ENCODE peak calls at places on chromosomes 12 and 14, in nine cellular contexts. One of them, this sample, is unnamed.

GRCh38 chr14:67077914-67078313 is 111.3 kb upstream of the GARIN2 start:
- DNase-seq in CD4-positive, CD25-positive, alpha-beta regulatory T cell: no peak
- DNase-seq in GM23338: no peak
- DNase-seq in GM23248: no peak
- DNase-seq in psoas muscle: no peak
- DNase-seq in adrenal gland: no peak
- DNase-seq in trophoblast cell: no peak
- DNase-seq in ascending aorta: no peak
- DNase-seq in ovary: no peak
- DNase-seq in this sample: no peak

GRCh38 chr12:124379938-124380754 is 85.3 kb downstream of the RFLNA start:
- DNase-seq in CD4-positive, CD25-positive, alpha-beta regulatory T cell: no peak
- DNase-seq in GM23338: no peak
- DNase-seq in GM23248: peak
- DNase-seq in psoas muscle: peak
- DNase-seq in adrenal gland: peak
- DNase-seq in trophoblast cell: no peak
- DNase-seq in ascending aorta: peak
- DNase-seq in ovary: peak
- DNase-seq in this sample: no peak

GRCh38 chr12:92363295-92364146 is 217.9 kb upstream of the BTG1 start:
- DNase-seq in CD4-positive, CD25-positive, alpha-beta regulatory T cell: peak
- DNase-seq in GM23338: peak
- DNase-seq in GM23248: peak
- DNase-seq in psoas muscle: no peak
- DNase-seq in adrenal gland: peak
- DNase-seq in trophoblast cell: no peak
- DNase-seq in ascending aorta: no peak
- DNase-seq in ovary: peak
- DNase-seq in this sample: no peak

GRCh38 chr12:93441111-93441616 is 583 bp downstream of the UBE2N start:
- DNase-seq in CD4-positive, CD25-positive, alpha-beta regulatory T cell: peak
- DNase-seq in GM23338: peak
- DNase-seq in GM23248: peak
- DNase-seq in psoas muscle: peak
- DNase-seq in adrenal gland: peak
- DNase-seq in trophoblast cell: no peak
- DNase-seq in ascending aorta: no peak
- DNase-seq in ovary: peak
- DNase-seq in this sample: peak

GRCh38 chr12:27732281-27732680 is 21.6 kb downstream of the MRPS35 start:
- DNase-seq in CD4-positive, CD25-positive, alpha-beta regulatory T cell: no peak
- DNase-seq in GM23338: peak
- DNase-seq in GM23248: peak
- DNase-seq in psoas muscle: no peak
- DNase-seq in adrenal gland: no peak
- DNase-seq in trophoblast cell: no peak
- DNase-seq in ascending aorta: no peak
- DNase-seq in ovary: no peak
- DNase-seq in this sample: no peak

GRCh38 chr12:9331218-9331626 is 123.0 kb upstream of the PZP start:
- DNase-seq in CD4-positive, CD25-positive, alpha-beta regulatory T cell: peak
- DNase-seq in GM23338: peak
- DNase-seq in GM23248: peak
- DNase-seq in psoas muscle: peak
- DNase-seq in adrenal gland: peak
- DNase-seq in trophoblast cell: peak
- DNase-seq in ascending aorta: no peak
- DNase-seq in ovary: peak
- DNase-seq in this sample: peak

GRCh38 chr14:41461380-41461779 is 145.3 kb upstream of the LRFN5 start:
- DNase-seq in CD4-positive, CD25-positive, alpha-beta regulatory T cell: no peak
- DNase-seq in GM23338: no peak
- DNase-seq in GM23248: no peak
- DNase-seq in psoas muscle: no peak
- DNase-seq in adrenal gland: no peak
- DNase-seq in trophoblast cell: no peak
- DNase-seq in ascending aorta: no peak
- DNase-seq in ovary: no peak
- DNase-seq in this sample: no peak

GRCh38 chr12:130192667-130193345 is 30.5 kb downstream of the FZD10 start:
- DNase-seq in CD4-positive, CD25-positive, alpha-beta regulatory T cell: no peak
- DNase-seq in GM23338: no peak
- DNase-seq in GM23248: no peak
- DNase-seq in psoas muscle: no peak
- DNase-seq in adrenal gland: no peak
- DNase-seq in trophoblast cell: no peak
- DNase-seq in ascending aorta: no peak
- DNase-seq in ovary: no peak
- DNase-seq in this sample: no peak

GRCh38 chr12:57760347-57760982 is 5.6 kb downstream of the MARCHF9 start:
- DNase-seq in CD4-positive, CD25-positive, alpha-beta regulatory T cell: no peak
- DNase-seq in GM23338: peak
- DNase-seq in GM23248: no peak
- DNase-seq in psoas muscle: no peak
- DNase-seq in adrenal gland: no peak
- DNase-seq in trophoblast cell: no peak
- DNase-seq in ascending aorta: no peak
- DNase-seq in ovary: no peak
- DNase-seq in this sample: no peak

GRCh38 chr14:33592298-33592697 is 358.6 kb downstream of the EGLN3 start:
- DNase-seq in CD4-positive, CD25-positive, alpha-beta regulatory T cell: no peak
- DNase-seq in GM23338: no peak
- DNase-seq in GM23248: peak
- DNase-seq in psoas muscle: no peak
- DNase-seq in adrenal gland: no peak
- DNase-seq in trophoblast cell: no peak
- DNase-seq in ascending aorta: no peak
- DNase-seq in ovary: no peak
- DNase-seq in this sample: no peak

GRCh38 chr12:26648066-26648465 is 184.9 kb downstream of the ITPR2 start:
- DNase-seq in CD4-positive, CD25-positive, alpha-beta regulatory T cell: no peak
- DNase-seq in GM23338: no peak
- DNase-seq in GM23248: no peak
- DNase-seq in psoas muscle: no peak
- DNase-seq in adrenal gland: no peak
- DNase-seq in trophoblast cell: no peak
- DNase-seq in ascending aorta: no peak
- DNase-seq in ovary: no peak
- DNase-seq in this sample: no peak

GRCh38 chr12:27682534-27682933 is 13.7 kb upstream of the REP15 start:
- DNase-seq in CD4-positive, CD25-positive, alpha-beta regulatory T cell: no peak
- DNase-seq in GM23338: no peak
- DNase-seq in GM23248: peak
- DNase-seq in psoas muscle: no peak
- DNase-seq in adrenal gland: no peak
- DNase-seq in trophoblast cell: no peak
- DNase-seq in ascending aorta: no peak
- DNase-seq in ovary: no peak
- DNase-seq in this sample: no peak

GRCh38 chr12:8011331-8011730 is 21.2 kb upstream of the FOXJ2 start:
- DNase-seq in CD4-positive, CD25-positive, alpha-beta regulatory T cell: no peak
- DNase-seq in GM23338: no peak
- DNase-seq in GM23248: peak
- DNase-seq in psoas muscle: no peak
- DNase-seq in adrenal gland: no peak
- DNase-seq in trophoblast cell: no peak
- DNase-seq in ascending aorta: no peak
- DNase-seq in ovary: no peak
- DNase-seq in this sample: peak

GRCh38 chr12:1628671-1629337 is at the start of gene WNT5B:
- DNase-seq in CD4-positive, CD25-positive, alpha-beta regulatory T cell: no peak
- DNase-seq in GM23338: peak
- DNase-seq in GM23248: no peak
- DNase-seq in psoas muscle: no peak
- DNase-seq in adrenal gland: no peak
- DNase-seq in trophoblast cell: no peak
- DNase-seq in ascending aorta: no peak
- DNase-seq in ovary: no peak
- DNase-seq in this sample: no peak

GRCh38 chr14:48563465-48563864 is 888.1 kb upstream of the MDGA2 start:
- DNase-seq in CD4-positive, CD25-positive, alpha-beta regulatory T cell: no peak
- DNase-seq in GM23338: no peak
- DNase-seq in GM23248: no peak
- DNase-seq in psoas muscle: no peak
- DNase-seq in adrenal gland: no peak
- DNase-seq in trophoblast cell: peak
- DNase-seq in ascending aorta: no peak
- DNase-seq in ovary: no peak
- DNase-seq in this sample: peak

GRCh38 chr12:130775953-130776856 is 60.1 kb upstream of the RIMBP2 start:
- DNase-seq in CD4-positive, CD25-positive, alpha-beta regulatory T cell: peak
- DNase-seq in GM23338: peak
- DNase-seq in GM23248: peak
- DNase-seq in psoas muscle: no peak
- DNase-seq in adrenal gland: peak
- DNase-seq in trophoblast cell: peak
- DNase-seq in ascending aorta: no peak
- DNase-seq in ovary: peak
- DNase-seq in this sample: peak

GRCh38 chr14:23306412-23307145 is at the start of gene BCL2L2:
- DNase-seq in CD4-positive, CD25-positive, alpha-beta regulatory T cell: no peak
- DNase-seq in GM23338: peak
- DNase-seq in GM23248: peak
- DNase-seq in psoas muscle: peak
- DNase-seq in adrenal gland: peak
- DNase-seq in trophoblast cell: peak
- DNase-seq in ascending aorta: peak
- DNase-seq in ovary: peak
- DNase-seq in this sample: peak

GRCh38 chr12:30880061-30880460 is 46.5 kb upstream of the TSPAN11 start:
- DNase-seq in CD4-positive, CD25-positive, alpha-beta regulatory T cell: no peak
- DNase-seq in GM23338: no peak
- DNase-seq in GM23248: no peak
- DNase-seq in psoas muscle: no peak
- DNase-seq in adrenal gland: no peak
- DNase-seq in trophoblast cell: no peak
- DNase-seq in ascending aorta: no peak
- DNase-seq in ovary: no peak
- DNase-seq in this sample: no peak

GRCh38 chr14:23345987-23346692 is 6.5 kb downstream of the SLC22A17 start:
- DNase-seq in CD4-positive, CD25-positive, alpha-beta regulatory T cell: no peak
- DNase-seq in GM23338: peak
- DNase-seq in GM23248: no peak
- DNase-seq in psoas muscle: no peak
- DNase-seq in adrenal gland: no peak
- DNase-seq in trophoblast cell: no peak
- DNase-seq in ascending aorta: no peak
- DNase-seq in ovary: no peak
- DNase-seq in this sample: no peak

GRCh38 chr14:58969951-58970751 is 218.3 kb upstream of the DAAM1 start:
- DNase-seq in CD4-positive, CD25-positive, alpha-beta regulatory T cell: no peak
- DNase-seq in GM23338: peak
- DNase-seq in GM23248: no peak
- DNase-seq in psoas muscle: no peak
- DNase-seq in adrenal gland: no peak
- DNase-seq in trophoblast cell: peak
- DNase-seq in ascending aorta: no peak
- DNase-seq in ovary: no peak
- DNase-seq in this sample: no peak
- H3K27ac ChIP-seq in CD4-positive, CD25-positive, alpha-beta regulatory T cell: no peak
- H3K27ac ChIP-seq in GM23338: peak
- H3K27ac ChIP-seq in GM23248: no peak
- H3K27ac ChIP-seq in psoas muscle: no peak
- H3K27ac ChIP-seq in adrenal gland: no peak
- H3K27ac ChIP-seq in trophoblast cell: peak
- H3K27ac ChIP-seq in ascending aorta: no peak
- H3K27ac ChIP-seq in ovary: no peak
- H3K27ac ChIP-seq in this sample: no peak

DNA sequence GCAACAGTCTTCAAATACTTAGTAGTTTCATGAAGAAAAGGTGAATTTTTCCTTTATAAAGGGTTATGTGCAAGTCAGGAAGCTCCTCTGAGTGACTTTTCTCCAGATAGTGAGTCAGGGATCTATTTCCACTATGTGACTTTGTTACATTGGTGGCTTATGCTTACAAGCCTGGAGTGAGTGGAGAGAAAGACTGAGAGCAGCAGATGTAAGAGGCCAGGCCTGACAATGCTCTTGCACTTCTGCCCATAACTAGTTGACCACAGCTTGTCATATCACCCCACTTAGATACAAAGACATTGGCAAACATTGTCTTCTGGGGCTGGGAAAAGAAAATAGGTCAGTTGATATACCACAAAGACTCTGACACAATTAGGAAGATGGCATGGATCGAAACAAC is 236.5 kb downstream of the PDZRN4 start:
- DNase-seq in CD4-positive, CD25-positive, alpha-beta regulatory T cell: no peak
- DNase-seq in GM23338: no peak
- DNase-seq in GM23248: no peak
- DNase-seq in psoas muscle: no peak
- DNase-seq in adrenal gland: no peak
- DNase-seq in trophoblast cell: no peak
- DNase-seq in ascending aorta: no peak
- DNase-seq in ovary: no peak
- DNase-seq in this sample: no peak
- H3K27ac ChIP-seq in CD4-positive, CD25-positive, alpha-beta regulatory T cell: no peak
- H3K27ac ChIP-seq in GM23338: no peak
- H3K27ac ChIP-seq in GM23248: no peak
- H3K27ac ChIP-seq in psoas muscle: no peak
- H3K27ac ChIP-seq in adrenal gland: no peak
- H3K27ac ChIP-seq in trophoblast cell: no peak
- H3K27ac ChIP-seq in ascending aorta: no peak
- H3K27ac ChIP-seq in ovary: no peak
- H3K27ac ChIP-seq in this sample: no peak

DNA sequence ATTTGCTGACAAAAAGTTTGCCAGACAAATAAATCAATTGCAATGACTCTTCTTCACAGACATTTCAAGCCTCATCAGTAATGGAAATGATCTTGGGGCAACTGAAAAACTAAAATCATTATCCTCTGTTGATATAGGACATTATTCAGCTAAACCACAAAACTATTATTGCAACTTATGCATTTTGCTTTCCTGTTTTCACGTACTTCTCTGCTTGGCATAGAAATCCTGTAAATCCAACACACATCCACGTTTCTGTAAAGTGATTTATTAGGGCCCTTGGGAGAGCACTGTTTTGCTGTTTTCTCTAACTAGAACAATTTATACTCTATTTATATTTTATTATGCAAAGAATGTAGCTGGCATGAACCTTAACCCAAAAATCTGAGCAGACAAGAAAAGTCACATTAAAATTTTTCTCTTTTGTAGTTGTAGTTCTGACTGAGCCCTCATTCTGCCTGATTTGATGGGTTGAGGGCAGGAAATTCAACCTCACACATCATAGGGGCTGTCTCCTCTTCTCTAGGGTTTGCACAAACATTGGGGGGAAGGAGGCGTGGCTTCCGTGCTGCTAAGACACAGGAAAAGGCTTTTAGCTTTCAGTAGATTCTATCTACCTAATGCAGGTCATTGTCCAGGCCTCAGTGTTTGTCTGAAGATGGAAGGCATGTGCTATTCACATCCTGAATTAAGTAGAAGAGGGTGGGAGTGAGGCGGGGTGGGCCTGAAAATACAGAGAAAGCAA is 11.5 kb upstream of the NUP107 start:
- DNase-seq in CD4-positive, CD25-positive, alpha-beta regulatory T cell: peak
- DNase-seq in GM23338: peak
- DNase-seq in GM23248: no peak
- DNase-seq in psoas muscle: no peak
- DNase-seq in adrenal gland: no peak
- DNase-seq in trophoblast cell: no peak
- DNase-seq in ascending aorta: peak
- DNase-seq in ovary: no peak
- DNase-seq in this sample: no peak
- H3K27ac ChIP-seq in CD4-positive, CD25-positive, alpha-beta regulatory T cell: peak
- H3K27ac ChIP-seq in GM23338: peak
- H3K27ac ChIP-seq in GM23248: peak
- H3K27ac ChIP-seq in psoas muscle: no peak
- H3K27ac ChIP-seq in adrenal gland: no peak
- H3K27ac ChIP-seq in trophoblast cell: no peak
- H3K27ac ChIP-seq in ascending aorta: no peak
- H3K27ac ChIP-seq in ovary: no peak
- H3K27ac ChIP-seq in this sample: peak

GRCh38 chr14:44896275-44897040 is 65.3 kb downstream of the KLHL28 start:
- DNase-seq in CD4-positive, CD25-positive, alpha-beta regulatory T cell: no peak
- DNase-seq in GM23338: no peak
- DNase-seq in GM23248: no peak
- DNase-seq in psoas muscle: no peak
- DNase-seq in adrenal gland: no peak
- DNase-seq in trophoblast cell: no peak
- DNase-seq in ascending aorta: no peak
- DNase-seq in ovary: no peak
- DNase-seq in this sample: no peak
- H3K27ac ChIP-seq in CD4-positive, CD25-positive, alpha-beta regulatory T cell: peak
- H3K27ac ChIP-seq in GM23338: no peak
- H3K27ac ChIP-seq in GM23248: peak
- H3K27ac ChIP-seq in psoas muscle: peak
- H3K27ac ChIP-seq in adrenal gland: peak
- H3K27ac ChIP-seq in trophoblast cell: no peak
- H3K27ac ChIP-seq in ascending aorta: peak
- H3K27ac ChIP-seq in ovary: peak
- H3K27ac ChIP-seq in this sample: no peak